ENCODE peak calls at places on chromosomes 7 and 10, in five cellular contexts. One of them, this sample, is unnamed.

GRCh38 chr7:142853739-142854504 is 954 bp upstream of the EPHB6 start:
- DNase-seq in progenitor cell of endocrine pancreas: peak
- DNase-seq in neural progenitor cell: peak
- DNase-seq in AG08395: peak
- DNase-seq in heart left ventricle: peak
- DNase-seq in this sample: peak

GRCh38 chr10:118278649-118279048 is 63.5 kb downstream of the FAM204A start:
- DNase-seq in progenitor cell of endocrine pancreas: no peak
- DNase-seq in neural progenitor cell: no peak
- DNase-seq in AG08395: peak
- DNase-seq in heart left ventricle: no peak
- DNase-seq in this sample: no peak

GRCh38 chr7:5132539-5132938 is 57.5 kb upstream of the WIPI2 start:
- DNase-seq in progenitor cell of endocrine pancreas: no peak
- DNase-seq in neural progenitor cell: no peak
- DNase-seq in AG08395: no peak
- DNase-seq in heart left ventricle: no peak
- DNase-seq in this sample: no peak

GRCh38 chr10:28284126-28284525 is 18.7 kb downstream of the MPP7 start:
- DNase-seq in progenitor cell of endocrine pancreas: no peak
- DNase-seq in neural progenitor cell: no peak
- DNase-seq in AG08395: no peak
- DNase-seq in heart left ventricle: no peak
- DNase-seq in this sample: no peak

GRCh38 chr7:13327669-13328068 is 640.2 kb downstream of the ARL4A start:
- DNase-seq in progenitor cell of endocrine pancreas: no peak
- DNase-seq in neural progenitor cell: no peak
- DNase-seq in AG08395: no peak
- DNase-seq in heart left ventricle: no peak
- DNase-seq in this sample: no peak

GRCh38 chr10:78860260-78860914 is 208.4 kb upstream of the ZMIZ1 start:
- DNase-seq in progenitor cell of endocrine pancreas: no peak
- DNase-seq in neural progenitor cell: peak
- DNase-seq in AG08395: no peak
- DNase-seq in heart left ventricle: no peak
- DNase-seq in this sample: no peak

GRCh38 chr7:78279035-78279434 is 480.5 kb downstream of the PHTF2 start:
- DNase-seq in progenitor cell of endocrine pancreas: no peak
- DNase-seq in neural progenitor cell: no peak
- DNase-seq in AG08395: peak
- DNase-seq in heart left ventricle: no peak
- DNase-seq in this sample: no peak

GRCh38 chr10:118621304-118621942 is 26.0 kb upstream of the PRLHR start:
- DNase-seq in progenitor cell of endocrine pancreas: no peak
- DNase-seq in neural progenitor cell: no peak
- DNase-seq in AG08395: no peak
- DNase-seq in heart left ventricle: no peak
- DNase-seq in this sample: no peak

GRCh38 chr7:42471573-42472174 is 234.7 kb upstream of the GLI3 start:
- DNase-seq in progenitor cell of endocrine pancreas: no peak
- DNase-seq in neural progenitor cell: no peak
- DNase-seq in AG08395: no peak
- DNase-seq in heart left ventricle: no peak
- DNase-seq in this sample: no peak

GRCh38 chr7:157423886-157424565 is 87.2 kb downstream of the DNAJB6 start:
- DNase-seq in progenitor cell of endocrine pancreas: no peak
- DNase-seq in neural progenitor cell: no peak
- DNase-seq in AG08395: no peak
- DNase-seq in heart left ventricle: no peak
- DNase-seq in this sample: no peak

GRCh38 chr7:88347098-88347497 is 40.4 kb upstream of the STEAP4 start:
- DNase-seq in progenitor cell of endocrine pancreas: no peak
- DNase-seq in neural progenitor cell: no peak
- DNase-seq in AG08395: no peak
- DNase-seq in heart left ventricle: no peak
- DNase-seq in this sample: no peak

GRCh38 chr10:30553018-30553624 is 76.4 kb downstream of the LYZL2 start:
- DNase-seq in progenitor cell of endocrine pancreas: no peak
- DNase-seq in neural progenitor cell: peak
- DNase-seq in AG08395: no peak
- DNase-seq in heart left ventricle: no peak
- DNase-seq in this sample: no peak

GRCh38 chr7:136272934-136273333 is 295.8 kb upstream of the MTPN start:
- DNase-seq in progenitor cell of endocrine pancreas: no peak
- DNase-seq in neural progenitor cell: peak
- DNase-seq in AG08395: no peak
- DNase-seq in heart left ventricle: no peak
- DNase-seq in this sample: no peak

GRCh38 chr10:71391701-71392100 is 5.0 kb upstream of the CDH23 start:
- DNase-seq in progenitor cell of endocrine pancreas: no peak
- DNase-seq in neural progenitor cell: no peak
- DNase-seq in AG08395: no peak
- DNase-seq in heart left ventricle: no peak
- DNase-seq in this sample: no peak

GRCh38 chr10:68561804-68562649 is 1.9 kb downstream of the TET1 start:
- DNase-seq in progenitor cell of endocrine pancreas: peak
- DNase-seq in neural progenitor cell: peak
- DNase-seq in AG08395: peak
- DNase-seq in heart left ventricle: no peak
- DNase-seq in this sample: no peak

GRCh38 chr7:2782565-2782964 is 61.5 kb downstream of the GNA12 start:
- DNase-seq in progenitor cell of endocrine pancreas: no peak
- DNase-seq in neural progenitor cell: no peak
- DNase-seq in AG08395: no peak
- DNase-seq in heart left ventricle: no peak
- DNase-seq in this sample: no peak

GRCh38 chr7:25308246-25308645 is 80.0 kb upstream of the NPVF start:
- DNase-seq in progenitor cell of endocrine pancreas: no peak
- DNase-seq in neural progenitor cell: no peak
- DNase-seq in AG08395: no peak
- DNase-seq in heart left ventricle: no peak
- DNase-seq in this sample: no peak

GRCh38 chr10:6924166-6924565 is 344.1 kb upstream of the PRKCQ start:
- DNase-seq in progenitor cell of endocrine pancreas: no peak
- DNase-seq in neural progenitor cell: no peak
- DNase-seq in AG08395: peak
- DNase-seq in heart left ventricle: no peak
- DNase-seq in this sample: no peak

GRCh38 chr7:75531359-75531821 is 39.3 kb downstream of the SPDYE5 start:
- DNase-seq in progenitor cell of endocrine pancreas: no peak
- DNase-seq in neural progenitor cell: peak
- DNase-seq in AG08395: no peak
- DNase-seq in heart left ventricle: no peak
- DNase-seq in this sample: no peak

GRCh38 chr7:127736511-127736910 is 84.5 kb downstream of the SND1 start:
- DNase-seq in progenitor cell of endocrine pancreas: no peak
- DNase-seq in neural progenitor cell: no peak
- DNase-seq in AG08395: no peak
- DNase-seq in heart left ventricle: no peak
- DNase-seq in this sample: no peak

GRCh38 chr10:94571528-94571927 is 25.9 kb downstream of the HELLS start:
- DNase-seq in progenitor cell of endocrine pancreas: no peak
- DNase-seq in neural progenitor cell: no peak
- DNase-seq in AG08395: no peak
- DNase-seq in heart left ventricle: no peak
- DNase-seq in this sample: no peak

This sample was measured in left ventricle myocardium inferior.